ENCODE peak calls at places on chromosomes 12 and 14, in six cellular contexts. One of them, this sample, is unnamed.

GRCh38 chr14:68542346-68542745 is 250.5 kb downstream of the ZFP36L1 start:
- DNase-seq in foreskin fibroblast: no peak
- DNase-seq in CD4-positive, alpha-beta T cell: no peak
- DNase-seq in AG09309: no peak
- DNase-seq in upper lobe of right lung: no peak
- DNase-seq in fibroblast of pulmonary artery: no peak
- DNase-seq in this sample: no peak

GRCh38 chr12:16389594-16389993 is 42.1 kb downstream of the MGST1 start:
- DNase-seq in fibroblast of pulmonary artery: peak
- DNase-seq in CD4-positive, alpha-beta T cell: no peak
- DNase-seq in AG09309: peak
- DNase-seq in foreskin fibroblast: peak
- DNase-seq in upper lobe of right lung: no peak
- DNase-seq in this sample: peak

GRCh38 chr12:105278043-105278697 is 42.2 kb upstream of the APPL2 start:
- DNase-seq in AG09309: no peak
- DNase-seq in fibroblast of pulmonary artery: peak
- DNase-seq in foreskin fibroblast: peak
- DNase-seq in upper lobe of right lung: no peak
- DNase-seq in CD4-positive, alpha-beta T cell: no peak
- DNase-seq in this sample: no peak

GRCh38 chr14:55803506-55804197 is 223.6 kb downstream of the KTN1 start:
- DNase-seq in upper lobe of right lung: no peak
- DNase-seq in AG09309: no peak
- DNase-seq in foreskin fibroblast: no peak
- DNase-seq in fibroblast of pulmonary artery: peak
- DNase-seq in CD4-positive, alpha-beta T cell: no peak
- DNase-seq in this sample: no peak

GRCh38 chr12:69423037-69423905 is 46.9 kb upstream of the FRS2 start:
- DNase-seq in upper lobe of right lung: no peak
- DNase-seq in CD4-positive, alpha-beta T cell: no peak
- DNase-seq in AG09309: no peak
- DNase-seq in fibroblast of pulmonary artery: no peak
- DNase-seq in foreskin fibroblast: no peak
- DNase-seq in this sample: no peak

GRCh38 chr14:81618695-81619094 is 85.0 kb upstream of the SEL1L start:
- DNase-seq in CD4-positive, alpha-beta T cell: no peak
- DNase-seq in AG09309: no peak
- DNase-seq in upper lobe of right lung: no peak
- DNase-seq in fibroblast of pulmonary artery: no peak
- DNase-seq in foreskin fibroblast: no peak
- DNase-seq in this sample: no peak

GRCh38 chr12:56565510-56566101 is 44.0 kb downstream of the RBMS2 start:
- DNase-seq in upper lobe of right lung: peak
- DNase-seq in CD4-positive, alpha-beta T cell: no peak
- DNase-seq in foreskin fibroblast: peak
- DNase-seq in fibroblast of pulmonary artery: peak
- DNase-seq in AG09309: peak
- DNase-seq in this sample: no peak

GRCh38 chr12:4431436-4431835 is 14.2 kb downstream of the FGF6 start:
- DNase-seq in AG09309: no peak
- DNase-seq in fibroblast of pulmonary artery: no peak
- DNase-seq in CD4-positive, alpha-beta T cell: no peak
- DNase-seq in foreskin fibroblast: no peak
- DNase-seq in upper lobe of right lung: no peak
- DNase-seq in this sample: no peak

GRCh38 chr12:116604883-116605641 is 45.9 kb downstream of the MAP1LC3B2 start:
- DNase-seq in upper lobe of right lung: no peak
- DNase-seq in AG09309: no peak
- DNase-seq in fibroblast of pulmonary artery: peak
- DNase-seq in CD4-positive, alpha-beta T cell: no peak
- DNase-seq in foreskin fibroblast: peak
- DNase-seq in this sample: no peak

GRCh38 chr14:57412341-57412740 is 22.0 kb downstream of the NAA30 start:
- DNase-seq in foreskin fibroblast: no peak
- DNase-seq in upper lobe of right lung: no peak
- DNase-seq in fibroblast of pulmonary artery: no peak
- DNase-seq in AG09309: no peak
- DNase-seq in CD4-positive, alpha-beta T cell: no peak
- DNase-seq in this sample: no peak

GRCh38 chr12:49553512-49554088 is 14.3 kb downstream of the MCRS1 start:
- DNase-seq in foreskin fibroblast: no peak
- DNase-seq in AG09309: no peak
- DNase-seq in upper lobe of right lung: no peak
- DNase-seq in CD4-positive, alpha-beta T cell: no peak
- DNase-seq in fibroblast of pulmonary artery: peak
- DNase-seq in this sample: peak

GRCh38 chr14:35254736-35255135 is 37.4 kb upstream of the PSMA6 start:
- DNase-seq in CD4-positive, alpha-beta T cell: no peak
- DNase-seq in foreskin fibroblast: no peak
- DNase-seq in fibroblast of pulmonary artery: no peak
- DNase-seq in upper lobe of right lung: no peak
- DNase-seq in AG09309: no peak
- DNase-seq in this sample: peak

GRCh38 chr14:62796431-62796830 is 248.8 kb downstream of the KCNH5 start:
- DNase-seq in upper lobe of right lung: no peak
- DNase-seq in foreskin fibroblast: no peak
- DNase-seq in fibroblast of pulmonary artery: no peak
- DNase-seq in CD4-positive, alpha-beta T cell: no peak
- DNase-seq in AG09309: no peak
- DNase-seq in this sample: peak

GRCh38 chr14:22980672-22981089 is 1.7 kb downstream of the AJUBA start:
- DNase-seq in upper lobe of right lung: peak
- DNase-seq in CD4-positive, alpha-beta T cell: no peak
- DNase-seq in foreskin fibroblast: peak
- DNase-seq in fibroblast of pulmonary artery: peak
- DNase-seq in AG09309: no peak
- DNase-seq in this sample: peak

GRCh38 chr14:60199321-60199720 is 34.1 kb upstream of the DHRS7 start:
- DNase-seq in fibroblast of pulmonary artery: no peak
- DNase-seq in upper lobe of right lung: no peak
- DNase-seq in AG09309: no peak
- DNase-seq in foreskin fibroblast: no peak
- DNase-seq in CD4-positive, alpha-beta T cell: no peak
- DNase-seq in this sample: no peak

GRCh38 chr14:76264384-76264783 is 111.6 kb upstream of the ESRRB start:
- DNase-seq in foreskin fibroblast: no peak
- DNase-seq in AG09309: no peak
- DNase-seq in CD4-positive, alpha-beta T cell: no peak
- DNase-seq in fibroblast of pulmonary artery: no peak
- DNase-seq in upper lobe of right lung: no peak
- DNase-seq in this sample: no peak

GRCh38 chr14:76268700-76269099 is 107.2 kb upstream of the ESRRB start:
- DNase-seq in foreskin fibroblast: no peak
- DNase-seq in AG09309: no peak
- DNase-seq in CD4-positive, alpha-beta T cell: no peak
- DNase-seq in upper lobe of right lung: no peak
- DNase-seq in fibroblast of pulmonary artery: no peak
- DNase-seq in this sample: no peak

GRCh38 chr14:76268013-76268376 is 107.9 kb upstream of the ESRRB start:
- DNase-seq in fibroblast of pulmonary artery: no peak
- DNase-seq in AG09309: no peak
- DNase-seq in foreskin fibroblast: no peak
- DNase-seq in CD4-positive, alpha-beta T cell: no peak
- DNase-seq in upper lobe of right lung: no peak
- DNase-seq in this sample: no peak

GRCh38 chr14:76271371-76271770 is 104.6 kb upstream of the ESRRB start:
- DNase-seq in AG09309: no peak
- DNase-seq in upper lobe of right lung: no peak
- DNase-seq in foreskin fibroblast: no peak
- DNase-seq in CD4-positive, alpha-beta T cell: no peak
- DNase-seq in fibroblast of pulmonary artery: no peak
- DNase-seq in this sample: no peak

DNA sequence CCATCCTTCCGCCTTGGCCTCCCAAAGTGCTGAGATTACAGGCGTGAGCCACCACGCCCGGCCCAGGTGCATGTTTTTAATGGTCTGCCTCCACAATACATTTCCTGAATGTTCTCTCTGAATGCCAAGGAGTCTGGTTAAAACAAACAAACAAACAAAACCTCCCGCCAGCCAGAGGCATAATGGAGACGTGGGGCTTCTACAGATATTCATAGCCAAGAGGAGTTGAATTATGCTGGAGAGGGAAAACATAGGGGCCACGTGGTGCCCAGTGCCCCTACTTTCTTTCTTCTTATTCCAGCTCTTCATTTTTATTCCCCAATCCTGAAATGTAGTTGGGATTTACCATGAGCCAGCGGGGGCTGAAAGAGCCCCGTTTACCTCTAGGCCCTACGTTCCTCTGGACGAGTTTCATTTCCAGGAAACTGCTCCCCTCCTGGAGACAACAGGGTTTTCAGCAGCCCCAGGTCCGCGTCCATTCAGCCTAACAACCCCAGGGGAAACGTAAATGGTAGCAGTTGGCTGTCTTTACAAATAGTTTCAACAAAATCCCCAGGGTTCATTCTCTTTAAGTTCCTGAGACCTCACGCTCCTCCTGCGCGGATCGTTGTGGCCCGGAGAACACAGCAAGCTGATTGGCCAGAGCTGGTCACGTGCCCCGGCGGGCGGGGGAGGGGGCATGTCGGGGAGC is 108.5 kb upstream of the ESRRB start:
- DNase-seq in fibroblast of pulmonary artery: peak
- DNase-seq in upper lobe of right lung: peak
- DNase-seq in AG09309: no peak
- DNase-seq in foreskin fibroblast: peak
- DNase-seq in CD4-positive, alpha-beta T cell: no peak
- DNase-seq in this sample: no peak
- TF ChIP-seq CTCF in fibroblast of pulmonary artery: peak
- TF ChIP-seq CTCF in upper lobe of right lung: peak
- TF ChIP-seq CTCF in AG09309: peak
- TF ChIP-seq CTCF in foreskin fibroblast: peak
- TF ChIP-seq CTCF in CD4-positive, alpha-beta T cell: no peak
- TF ChIP-seq CTCF in this sample: peak

DNA sequence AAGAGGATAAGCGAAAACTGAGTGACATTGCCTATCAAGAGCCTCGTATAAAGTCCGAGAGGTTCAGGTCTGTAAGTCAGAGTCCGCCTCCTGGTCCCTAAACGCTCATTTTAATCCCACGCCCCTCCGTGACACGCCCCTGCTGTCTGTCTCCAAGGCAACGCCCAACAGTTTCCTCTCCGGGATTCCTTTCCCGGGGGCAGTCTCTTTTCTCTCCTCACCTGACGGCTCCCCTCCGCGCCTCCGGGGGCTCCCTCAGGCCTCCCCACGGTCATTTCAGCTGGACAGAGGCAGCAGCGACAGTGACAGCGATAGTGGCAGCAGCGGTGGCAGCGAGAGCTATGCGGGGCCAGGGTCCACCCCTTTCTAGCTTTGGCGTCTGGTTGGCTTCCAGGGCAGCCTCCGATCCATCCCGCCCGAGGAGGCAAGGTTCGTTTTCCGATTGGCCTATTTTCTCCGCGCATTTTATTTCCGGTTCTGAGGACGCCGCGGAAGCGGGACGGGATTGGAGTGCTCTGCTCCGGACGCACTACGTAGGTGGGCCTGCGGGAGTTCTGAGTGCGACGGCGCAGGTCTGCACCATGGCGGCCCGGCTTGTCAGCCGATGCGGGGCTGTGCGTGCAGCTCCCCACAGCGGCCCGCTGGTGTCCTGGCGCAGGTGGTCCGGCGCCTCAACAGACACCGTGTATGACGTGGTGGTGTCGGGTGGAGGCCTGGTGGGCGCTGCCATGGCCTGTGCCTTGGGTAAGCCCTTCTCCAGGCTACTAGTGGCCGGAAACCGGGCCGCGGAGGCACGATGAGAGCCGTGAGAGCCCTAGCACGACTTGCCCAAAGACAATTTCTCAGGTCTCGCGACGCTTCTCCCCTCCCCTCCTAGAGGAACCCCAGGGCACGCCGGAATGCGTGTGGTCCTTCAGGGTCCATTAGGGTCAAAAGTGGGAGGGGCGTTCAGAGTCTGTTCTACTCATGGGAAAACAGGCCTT is at the start of the genes COQ6 and FAM161B:
- DNase-seq in upper lobe of right lung: peak
- DNase-seq in fibroblast of pulmonary artery: peak
- DNase-seq in CD4-positive, alpha-beta T cell: peak
- DNase-seq in foreskin fibroblast: peak
- DNase-seq in AG09309: peak
- DNase-seq in this sample: peak
- TF ChIP-seq CTCF in upper lobe of right lung: no peak
- TF ChIP-seq CTCF in fibroblast of pulmonary artery: no peak
- TF ChIP-seq CTCF in CD4-positive, alpha-beta T cell: peak
- TF ChIP-seq CTCF in foreskin fibroblast: no peak
- TF ChIP-seq CTCF in AG09309: no peak
- TF ChIP-seq CTCF in this sample: peak

GRCh38 chr12:130401703-130402102 is 64.0 kb downstream of the PIWIL1 start:
- DNase-seq in CD4-positive, alpha-beta T cell: no peak
- DNase-seq in AG09309: no peak
- DNase-seq in upper lobe of right lung: no peak
- DNase-seq in foreskin fibroblast: no peak
- DNase-seq in fibroblast of pulmonary artery: no peak
- DNase-seq in this sample: no peak
- TF ChIP-seq CTCF in CD4-positive, alpha-beta T cell: no peak
- TF ChIP-seq CTCF in AG09309: no peak
- TF ChIP-seq CTCF in upper lobe of right lung: no peak
- TF ChIP-seq CTCF in foreskin fibroblast: no peak
- TF ChIP-seq CTCF in fibroblast of pulmonary artery: no peak
- TF ChIP-seq CTCF in this sample: no peak

DNA sequence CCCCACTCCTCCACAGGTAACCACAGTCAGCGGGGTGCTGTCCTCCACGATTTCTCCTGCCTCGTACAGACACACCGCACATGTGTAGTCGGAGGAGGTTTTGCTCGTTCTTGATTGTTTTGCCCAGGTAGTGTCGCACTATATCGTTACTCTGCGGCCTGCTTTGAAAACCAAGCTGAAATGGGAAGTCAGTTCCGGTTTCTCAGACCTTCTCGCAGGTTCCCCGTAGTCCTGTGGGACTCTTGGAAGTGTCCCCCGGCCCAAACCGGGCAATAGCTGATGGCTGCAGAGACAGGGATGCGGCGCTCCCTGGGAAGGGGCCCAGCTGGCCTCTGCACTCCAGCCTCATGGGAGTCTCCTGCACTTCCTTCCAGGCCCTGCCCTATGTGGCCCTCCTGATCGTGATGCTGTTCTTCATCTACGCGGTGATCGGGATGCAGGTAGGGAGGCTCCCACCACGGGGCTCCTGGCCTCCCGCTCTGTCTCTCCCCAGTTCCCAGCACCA is 141.3 kb upstream of the FKBP4 start:
- DNase-seq in fibroblast of pulmonary artery: no peak
- DNase-seq in CD4-positive, alpha-beta T cell: no peak
- DNase-seq in upper lobe of right lung: peak
- DNase-seq in foreskin fibroblast: no peak
- DNase-seq in AG09309: no peak
- DNase-seq in this sample: no peak
- TF ChIP-seq CTCF in fibroblast of pulmonary artery: no peak
- TF ChIP-seq CTCF in CD4-positive, alpha-beta T cell: no peak
- TF ChIP-seq CTCF in upper lobe of right lung: no peak
- TF ChIP-seq CTCF in foreskin fibroblast: no peak
- TF ChIP-seq CTCF in AG09309: no peak
- TF ChIP-seq CTCF in this sample: no peak

GRCh38 chr14:46663382-46663781 is 11.8 kb upstream of the RPL10L start:
- DNase-seq in foreskin fibroblast: no peak
- DNase-seq in upper lobe of right lung: no peak
- DNase-seq in fibroblast of pulmonary artery: no peak
- DNase-seq in AG09309: no peak
- DNase-seq in CD4-positive, alpha-beta T cell: no peak
- DNase-seq in this sample: no peak

DNA sequence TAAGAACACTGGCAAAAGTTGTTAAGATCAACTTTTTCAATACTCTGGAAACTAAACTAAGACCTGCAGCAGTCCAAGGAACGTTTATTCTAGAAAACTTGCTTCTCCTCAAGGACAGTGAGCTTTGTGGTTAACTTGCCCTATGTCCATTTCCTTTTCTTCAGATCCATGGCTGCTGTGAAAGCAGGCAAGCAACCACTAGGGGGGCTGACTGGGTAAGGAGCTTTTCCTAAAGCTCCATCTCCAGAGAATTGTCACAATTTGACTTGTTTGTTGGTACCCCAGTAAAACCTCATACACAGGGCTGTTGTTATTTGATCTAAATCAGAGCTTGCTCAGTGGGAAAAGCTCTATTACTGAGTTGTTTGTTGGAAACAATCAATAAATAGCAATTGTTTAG is 10.1 kb upstream of the RPL10L start:
- DNase-seq in AG09309: no peak
- DNase-seq in foreskin fibroblast: no peak
- DNase-seq in fibroblast of pulmonary artery: no peak
- DNase-seq in upper lobe of right lung: no peak
- DNase-seq in CD4-positive, alpha-beta T cell: no peak
- DNase-seq in this sample: no peak
- TF ChIP-seq CTCF in AG09309: no peak
- TF ChIP-seq CTCF in foreskin fibroblast: no peak
- TF ChIP-seq CTCF in fibroblast of pulmonary artery: no peak
- TF ChIP-seq CTCF in upper lobe of right lung: no peak
- TF ChIP-seq CTCF in CD4-positive, alpha-beta T cell: no peak
- TF ChIP-seq CTCF in this sample: no peak